ENCODE peak calls at places on chromosome 4, in ten cellular contexts. R is NCI-H510A; H is H9; I is ecto neural progenitor cell; G is mesenteric fat pad; P is H54; O is activated CD8-positive, alpha-beta memory T cell treated with anti-CD3 and anti-CD28 coated beads for 48 hours; A is cardiac fibroblast; V is AG10803; C is Ammon's horn. T is an unnamed sample.

GRCh38 chr4:54274786-54275503 is 45.9 kb downstream of the PDGFRA start:
- DNase-seq in O (no peak), A (no peak), H (no peak), V (peak; percentile 32), P (no peak), G (no peak), C (no peak), I (no peak), R (no peak), T (no peak)

GRCh38 chr4:87950516-87950915 is 25.0 kb upstream of the SPP1 start:
- DNase-seq in O (no peak), V (no peak), R (no peak), G (no peak), P (no peak), C (no peak), A (no peak), H (no peak), I (no peak), T (no peak)

GRCh38 chr4:39712819-39713607 is 15.1 kb downstream of the UBE2K start:
- DNase-seq in G (no peak), R (no peak), I (no peak), V (no peak), A (no peak), H (no peak), C (no peak), P (no peak), O (no peak), T (no peak)

GRCh38 chr4:3310301-3311094 is 17.7 kb downstream of the RGS12 start:
- DNase-seq in I (peak; percentile 40), H (peak; percentile 24), R (no peak), P (no peak), A (no peak), C (no peak), G (peak; percentile 86), O (no peak), V (no peak), T (no peak)

GRCh38 chr4:153713840-153714239 is 29.8 kb downstream of the TLR2 start:
- DNase-seq in I (no peak), A (peak; percentile 17), R (no peak), P (no peak), O (no peak), V (no peak), C (no peak), H (no peak), G (no peak), T (no peak)

GRCh38 chr4:160505724-160506123 is 1402.8 kb downstream of the RAPGEF2 start:
- DNase-seq in R (no peak), V (no peak), I (no peak), H (no peak), A (no peak), O (no peak), P (no peak), C (no peak), G (no peak), T (no peak)

GRCh38 chr4:159283697-159284492 is 181.0 kb downstream of the RAPGEF2 start:
- DNase-seq in R (no peak), H (no peak), I (no peak), V (peak; percentile 92), O (no peak), A (peak; percentile 83), G (no peak), P (no peak), C (no peak), T (peak; percentile 25)

GRCh38 chr4:174709531-174709930 is 119.5 kb downstream of the GLRA3 start:
- DNase-seq in G (no peak), O (no peak), V (no peak), I (no peak), C (no peak), H (no peak), R (no peak), P (no peak), A (peak; percentile 52), T (no peak)

GRCh38 chr4:128310266-128310697 is 22.7 kb upstream of the PGRMC2 start:
- DNase-seq in G (no peak), H (peak; percentile 58), C (no peak), V (no peak), R (peak; percentile 35), P (no peak), A (peak; percentile 27), O (no peak), I (peak; percentile 58), T (no peak)

GRCh38 chr4:8513931-8514330 is 66.3 kb upstream of the GPR78 start:
- DNase-seq in V (no peak), H (no peak), R (no peak), P (no peak), G (no peak), C (no peak), O (no peak), A (no peak), I (no peak), T (no peak)

GRCh38 chr4:123784626-123785025 is 388.0 kb downstream of the SPRY1 start:
- DNase-seq in C (no peak), P (no peak), I (no peak), V (peak; percentile 81), O (no peak), A (no peak), G (no peak), H (no peak), R (no peak), T (peak; percentile 62)

GRCh38 chr4:55312491-55313101 is 33.4 kb upstream of the SRD5A3 start:
- DNase-seq in H (peak; percentile 54), O (no peak), I (no peak), G (no peak), A (peak; percentile 71), P (no peak), C (peak; percentile 54), R (peak; percentile 1), V (peak; percentile 79), T (peak; percentile 38)

GRCh38 chr4:183797445-183798248 is 107.5 kb upstream of the STOX2 start:
- DNase-seq in H (peak; percentile 61), R (peak; percentile 34), I (peak; percentile 74), G (no peak), P (no peak), C (no peak), A (peak; percentile 5), V (peak; percentile 6), O (no peak), T (no peak)